ENCODE peak calls at places on chromosomes 5 and 9, in five cellular contexts. G is trophoblast cell, F is H9, Z is H1, B is mesenchymal stem cell. M is an unnamed sample.

GRCh38 chr5:90473321-90474234 is 993 bp downstream of the MBLAC2 start:
- DNase-seq in G (peak; percentile 26), F (peak; percentile 59), B (peak; percentile 73), Z (peak; percentile 71), M (no peak)

GRCh38 chr5:132385321-132386105 is 16.0 kb downstream of the SLC22A5 start:
- DNase-seq in B (peak; percentile 79), F (no peak), Z (peak; percentile 59), G (peak; percentile 67), M (no peak)

GRCh38 chr5:37776826-37777225 is 63.0 kb downstream of the GDNF start:
- DNase-seq in G (peak; percentile 38), F (no peak), B (peak; percentile 81), Z (no peak), M (no peak)

GRCh38 chr5:73126381-73126780 is 6.0 kb downstream of the TMEM171 start:
- DNase-seq in F (no peak), G (no peak), Z (peak; percentile 31), B (no peak), M (no peak)

GRCh38 chr9:93501406-93501805 is 48.0 kb upstream of the FAM120AOS start:
- DNase-seq in B (peak; percentile 57), Z (no peak), F (no peak), G (peak; percentile 64), M (no peak)

GRCh38 chr5:77218263-77218662 is 7.8 kb downstream of the PDE8B start:
- DNase-seq in B (peak; percentile 17), G (peak; percentile 22), Z (no peak), F (no peak), M (no peak)

GRCh38 chr5:2887401-2888348 is 136.2 kb upstream of the IRX2 start:
- DNase-seq in B (no peak), G (no peak), F (peak; percentile 21), Z (peak; percentile 35), M (no peak)

GRCh38 chr9:5557606-5558587 is 47.6 kb downstream of the PDCD1LG2 start:
- DNase-seq in Z (no peak), F (no peak), G (peak; percentile 20), B (no peak), M (no peak)

GRCh38 chr5:155004138-155004744 is 9.3 kb upstream of the KIF4B start:
- DNase-seq in G (peak; percentile 31), Z (peak; percentile 80), B (peak; percentile 14), F (peak; percentile 76), M (no peak)

GRCh38 chr9:121499427-121500164 is at the start of gene GGTA1:
- DNase-seq in B (peak; percentile 64), F (peak; percentile 59), G (peak; percentile 73), Z (peak; percentile 71), M (peak; percentile 54)

GRCh38 chr9:127858041-127858512 is 3.6 kb upstream of the ENG start:
- DNase-seq in B (no peak), G (no peak), Z (no peak), F (no peak), M (no peak)

GRCh38 chr5:178466342-178466741 is 123.9 kb downstream of the COL23A1 start:
- DNase-seq in B (no peak), G (no peak), Z (no peak), F (no peak), M (no peak)

GRCh38 chr5:112005533-112005926 is 248.5 kb upstream of the NREP start:
- DNase-seq in Z (no peak), B (peak; percentile 24), G (no peak), F (no peak), M (no peak)

DNA sequence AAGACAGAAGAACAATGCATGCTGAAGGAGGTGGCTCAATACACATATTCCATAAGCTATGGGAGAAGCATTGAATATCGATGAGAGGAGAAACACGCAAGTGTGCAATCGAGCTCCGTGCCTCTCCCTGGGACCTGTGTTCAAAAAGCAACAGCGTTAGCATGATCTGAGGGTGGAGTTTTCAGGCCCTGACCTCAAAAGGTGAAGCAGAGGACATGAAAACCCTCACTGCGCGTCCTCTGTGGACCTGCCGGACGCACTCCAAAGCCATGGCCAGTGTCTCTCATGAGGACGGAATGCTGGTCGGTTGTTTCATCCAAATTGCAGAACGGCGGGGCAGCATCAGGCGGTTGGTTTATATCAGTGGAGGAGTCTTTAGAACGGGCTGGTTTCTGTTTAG is 67.7 kb downstream of the ANKRD33B start:
- DNase-seq in Z (no peak), G (no peak), B (no peak), F (no peak), M (no peak)
- H3K9ac ChIP-seq in Z (no peak overlapping the region), G (no peak overlapping the region), B (no peak overlapping the region), F (no peak overlapping the region), M (no peak overlapping the region)

GRCh38 chr9:71120439-71121247 is 778 bp downstream of the TRPM3 start:
- DNase-seq in F (peak; percentile 34), Z (no peak), B (no peak), G (no peak), M (peak; percentile 70)

GRCh38 chr9:71119746-71120145 is 1.7 kb downstream of the TRPM3 start:
- DNase-seq in B (no peak), F (peak; percentile 36), G (no peak), Z (no peak), M (peak; percentile 43)

GRCh38 chr9:71127301-71127700 is 5.9 kb upstream of the TRPM3 start:
- DNase-seq in Z (no peak), G (no peak), B (no peak), F (no peak), M (no peak)

GRCh38 chr9:71121275-71122168 is at the start of gene TRPM3:
- DNase-seq in F (peak; percentile 71), Z (peak; percentile 67), G (no peak), B (no peak), M (peak; percentile 77)
- H2BK12ac ChIP-seq in F (no peak within 1 kb of the TSS), Z (peak within 1 kb of the TSS; percentile 23), G (peak within 1 kb of the TSS; percentile 76), B (no peak within 1 kb of the TSS), M (no peak within 1 kb of the TSS)

GRCh38 chr9:133142657-133143592 is 20.8 kb downstream of the GBGT1 start:
- DNase-seq in B (no peak), Z (no peak), F (no peak), G (peak; percentile 64), M (no peak)

GRCh38 chr9:133144142-133144886 is 19.4 kb downstream of the GBGT1 start:
- DNase-seq in B (peak; percentile 79), G (peak; percentile 85), F (peak; percentile 84), Z (peak; percentile 94), M (peak; percentile 83)

GRCh38 chr9:133141833-133142594 is 21.0 kb upstream of the RALGDS start:
- DNase-seq in F (no peak), B (no peak), G (no peak), Z (no peak), M (no peak)

GRCh38 chr9:133144887-133145466 is 18.7 kb downstream of the GBGT1 start:
- DNase-seq in F (no peak), Z (no peak), B (peak; percentile 38), G (no peak), M (no peak)

DNA sequence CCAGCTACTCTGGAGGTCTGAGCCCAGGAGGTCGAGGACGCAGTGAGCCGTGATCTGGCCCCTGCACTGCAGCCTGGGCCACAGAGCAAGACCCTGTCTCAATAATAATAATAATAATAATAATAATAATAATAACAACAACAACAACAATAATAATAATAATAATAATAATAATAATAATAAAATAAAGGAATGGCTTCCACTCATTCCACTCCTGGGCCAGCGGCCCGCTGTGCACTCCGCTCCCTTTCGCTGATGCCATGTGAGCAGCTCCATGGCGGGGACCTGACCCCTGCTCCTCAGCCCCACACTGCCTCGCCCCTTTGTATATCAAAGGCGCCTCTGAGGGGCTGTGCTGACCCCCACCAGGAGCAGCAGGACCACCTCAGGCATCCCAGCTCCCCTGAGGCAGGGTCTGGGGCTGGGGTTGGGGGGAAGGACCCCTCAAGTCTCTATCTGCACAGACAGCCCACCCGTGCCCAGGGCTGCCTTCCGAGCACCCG is 20.0 kb downstream of the GBGT1 start:
- DNase-seq in F (no peak), G (no peak), B (no peak), Z (no peak), M (no peak)
- H3K9ac ChIP-seq in F (no peak overlapping the region), G (no peak overlapping the region), B (peak overlapping the region; percentile 81), Z (peak overlapping the region; percentile 57), M (peak overlapping the region; percentile 93)

DNA sequence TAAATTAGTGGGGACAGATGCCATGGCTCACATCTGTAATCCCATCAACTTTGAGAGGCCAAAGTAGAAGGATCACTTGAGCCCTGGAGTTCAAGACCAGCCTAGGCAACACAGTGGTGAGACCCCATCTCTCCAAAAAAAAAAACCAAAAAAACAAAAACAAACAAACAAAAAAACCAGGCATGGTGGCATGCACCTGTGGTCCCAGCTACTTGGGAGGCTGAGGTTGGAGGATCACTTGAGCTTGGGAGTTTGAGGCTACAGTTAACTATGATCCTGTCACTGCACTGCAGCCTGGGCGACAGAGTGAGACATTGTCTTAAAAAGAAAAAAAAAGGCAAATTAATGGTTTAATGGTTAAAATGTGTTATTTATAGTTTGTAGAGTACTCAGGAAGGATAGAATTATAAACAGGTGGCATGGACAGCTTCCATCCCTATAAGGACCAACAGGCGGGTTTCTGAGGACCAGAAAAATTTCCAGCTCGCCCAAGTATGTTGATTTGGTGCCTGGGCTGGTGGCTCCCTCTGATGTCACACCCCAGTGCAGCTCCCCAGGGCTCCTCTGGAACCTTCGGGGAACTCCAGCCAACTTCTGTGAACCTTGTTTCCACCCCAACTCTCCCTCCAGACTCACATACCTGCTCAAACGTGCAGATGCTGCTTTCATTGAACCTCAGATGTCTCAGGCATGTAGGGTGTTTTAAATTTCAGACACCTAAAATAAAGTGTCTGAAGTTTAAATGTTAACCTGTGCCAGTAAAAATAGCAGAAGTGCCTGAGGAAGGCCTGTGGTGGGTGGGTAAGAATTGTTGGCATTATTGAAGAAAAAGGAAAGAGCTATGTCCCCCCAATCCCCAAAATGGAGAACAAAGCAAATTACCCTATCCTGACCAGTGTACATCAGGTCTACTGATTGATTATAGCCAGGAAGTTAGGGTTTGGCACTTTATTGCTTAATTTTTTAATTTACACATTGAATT is 69.0 kb downstream of the TRIO start:
- DNase-seq in G (no peak), Z (no peak), B (no peak), F (no peak), M (no peak)
- H2BK12ac ChIP-seq in G (no peak overlapping the region), Z (no peak overlapping the region), B (no peak overlapping the region), F (no peak overlapping the region), M (no peak overlapping the region)

GRCh38 chr9:79571309-79572031 is at the start of gene TLE4:
- DNase-seq in B (peak; percentile 100), Z (peak; percentile 97), F (peak; percentile 100), G (peak; percentile 100), M (peak; percentile 100)
- H3K9ac ChIP-seq in B (peak within 1 kb of the TSS; percentile 94), Z (peak within 1 kb of the TSS; percentile 85), F (peak within 1 kb of the TSS; percentile 90), G (peak within 1 kb of the TSS; percentile 85), M (peak within 1 kb of the TSS; percentile 89)

GRCh38 chr9:116414374-116414773 is 260.8 kb downstream of the PAPPA start:
- DNase-seq in F (no peak), B (no peak), G (no peak), Z (no peak), M (no peak)

GRCh38 chr9:116405321-116405720 is 251.7 kb downstream of the PAPPA start:
- DNase-seq in F (no peak), Z (no peak), G (peak; percentile 41), B (no peak), M (no peak)

GRCh38 chr9:116411506-116411905 is 257.9 kb downstream of the PAPPA start:
- DNase-seq in G (no peak), B (no peak), Z (no peak), F (no peak), M (no peak)

GRCh38 chr9:116409124-116409523 is 255.5 kb downstream of the PAPPA start:
- DNase-seq in G (no peak), Z (no peak), B (no peak), F (no peak), M (no peak)

DNA sequence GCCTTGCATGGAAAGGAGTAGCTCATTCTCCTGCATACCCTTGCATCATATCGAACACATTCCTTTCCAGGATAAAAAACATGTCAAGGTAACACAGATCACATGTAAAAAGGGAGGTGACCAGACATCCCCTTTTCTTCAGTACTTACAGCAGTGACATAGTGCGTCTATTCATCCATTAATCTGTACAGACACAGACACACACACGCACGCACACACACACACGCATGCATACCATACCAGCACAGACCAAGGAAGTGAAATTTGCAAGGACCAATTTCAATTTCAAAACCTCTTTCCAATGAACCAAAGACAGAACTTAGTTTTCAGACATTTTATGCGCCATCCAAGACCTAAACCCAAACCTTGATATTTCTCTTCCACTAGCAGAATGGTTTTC is 256.1 kb downstream of the PAPPA start:
- DNase-seq in G (peak; percentile 18), B (no peak), F (no peak), Z (no peak), M (no peak)
- H2BK12ac ChIP-seq in G (no peak overlapping the region), B (no peak overlapping the region), F (no peak overlapping the region), Z (no peak overlapping the region), M (no peak overlapping the region)